ENCODE peak calls at places on chromosomes 2 and 18, in four cellular contexts. M, P, E and Q are unnamed samples.
A peak's percentile ranks its signal among the peaks of the same experiment; 100 is the strongest.

GRCh38 chr18:22171263-22171838 is 2.0 kb downstream of the GATA6 start:
- DNase-seq in M (no peak), P (no peak), E (no peak), Q (no peak)

GRCh38 chr18:6994719-6995430 is 122.7 kb downstream of the LAMA1 start:
- DNase-seq in M (no peak), P (no peak), E (no peak), Q (peak; percentile 20)

GRCh38 chr2:65458999-65459398 is 26.6 kb upstream of the SPRED2 start:
- DNase-seq in M (no peak), P (no peak), E (no peak), Q (no peak)

GRCh38 chr18:30376515-30376914 is 666.0 kb downstream of the DSC3 start:
- DNase-seq in M (peak; percentile 22), P (peak; percentile 33), E (no peak), Q (no peak)

GRCh38 chr2:173940208-173941020 is 24.8 kb downstream of the SP3 start:
- DNase-seq in M (no peak), P (no peak), E (no peak), Q (no peak)

GRCh38 chr18:11840493-11840892 is 10.7 kb upstream of the CHMP1B start:
- DNase-seq in M (no peak), P (no peak), E (no peak), Q (no peak)

GRCh38 chr2:23436346-23437099 is 51.5 kb downstream of the KLHL29 start:
- DNase-seq in M (no peak), P (no peak), E (no peak), Q (no peak)

GRCh38 chr2:70961648-70961994 is 16.8 kb upstream of the ANKRD53 start:
- DNase-seq in M (no peak), P (no peak), E (no peak), Q (no peak)

GRCh38 chr2:84776011-84776410 is 104.9 kb downstream of the TRABD2A start:
- DNase-seq in M (no peak), P (no peak), E (no peak), Q (no peak)

GRCh38 chr2:18593496-18593895 is 4.1 kb upstream of the NT5C1B start:
- DNase-seq in M (no peak), P (no peak), E (no peak), Q (no peak)

GRCh38 chr2:200322607-200323006 is 16.1 kb downstream of the SPATS2L start:
- DNase-seq in M (no peak), P (no peak), E (no peak), Q (no peak)

GRCh38 chr18:11324956-11325873 is 175.8 kb upstream of the PIEZO2 start:
- DNase-seq in M (no peak), P (peak; percentile 19), E (no peak), Q (no peak)

GRCh38 chr2:143241403-143242088 is 112.3 kb downstream of the ARHGAP15 start:
- DNase-seq in M (no peak), P (no peak), E (no peak), Q (no peak)

GRCh38 chr2:182280128-182280527 is 146.7 kb downstream of the PDE1A start:
- DNase-seq in M (no peak), P (peak; percentile 43), E (no peak), Q (no peak)

GRCh38 chr18:5066380-5066977 is 130.6 kb downstream of the AKAIN1 start:
- DNase-seq in M (no peak), P (no peak), E (no peak), Q (peak; percentile 10)

GRCh38 chr2:238912916-238913875 is 65.3 kb downstream of the TWIST2 start:
- DNase-seq in M (no peak), P (no peak), E (no peak), Q (no peak)

GRCh38 chr2:174673876-174674275 is 76.3 kb upstream of the WIPF1 start:
- DNase-seq in M (no peak), P (no peak), E (no peak), Q (no peak)

GRCh38 chr2:23954325-23955014 is 14.2 kb downstream of the UBXN2A start:
- DNase-seq in M (no peak), P (no peak), E (no peak), Q (no peak)

GRCh38 chr2:210617732-210618330 is 61.4 kb downstream of the CPS1 start:
- DNase-seq in M (peak; percentile 12), P (peak; percentile 66), E (no peak), Q (peak; percentile 32)

DNA sequence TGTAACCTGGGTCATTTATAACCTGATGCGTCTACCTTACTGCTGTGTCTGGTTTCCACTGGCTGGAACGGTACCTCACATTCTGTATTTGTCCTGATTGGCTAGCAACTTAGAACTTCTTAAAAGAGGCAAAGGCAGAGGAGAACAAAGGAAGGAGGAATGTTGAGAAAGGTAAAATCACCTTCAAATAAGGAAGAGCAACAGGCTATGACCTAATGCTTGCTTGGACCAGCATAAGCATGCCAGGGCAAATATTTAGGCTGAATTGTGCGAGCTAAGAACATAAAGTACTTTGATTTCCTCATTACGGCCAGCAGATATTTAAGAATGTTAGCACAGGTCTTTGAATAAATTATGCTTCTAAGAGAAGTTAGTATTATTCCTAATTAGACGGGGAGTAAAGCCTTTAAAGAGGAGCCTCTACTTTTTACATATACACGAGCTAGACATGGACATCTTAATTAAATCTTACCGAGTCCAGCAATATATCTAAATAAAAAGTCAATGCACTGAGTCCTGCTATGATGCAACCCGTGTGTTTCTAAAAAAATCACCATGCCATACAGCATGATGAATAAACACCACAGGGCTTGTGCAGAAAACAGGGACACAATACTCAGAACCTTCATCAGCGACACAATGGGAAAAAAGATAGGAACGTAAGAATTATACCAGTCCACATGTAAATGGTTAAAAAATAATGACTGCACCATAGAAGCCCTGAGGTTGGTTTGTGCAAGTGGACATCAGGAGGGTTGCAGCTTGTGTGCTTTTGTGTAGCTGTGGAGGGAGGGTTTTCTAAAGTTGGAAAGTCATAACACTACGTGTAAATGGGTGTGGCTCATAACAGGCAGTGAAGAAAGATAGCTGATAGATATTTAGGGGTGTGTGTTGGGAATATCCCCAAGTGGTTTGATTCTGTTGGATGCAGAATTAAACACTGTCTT is 14.2 kb downstream of the SEPTIN2 start:
- DNase-seq in M (no peak), P (no peak), E (no peak), Q (no peak)
- H3K27ac ChIP-seq in M (no peak overlapping the region), P (no peak overlapping the region), E (no peak overlapping the region), Q (no peak overlapping the region)

GRCh38 chr2:176160251-176161040 is 3.3 kb downstream of the HOXD3 start:
- DNase-seq in M (no peak), P (no peak), E (no peak), Q (no peak)

GRCh38 chr2:176161041-176161785 is 4.1 kb downstream of the HOXD3 start:
- DNase-seq in M (no peak), P (no peak), E (no peak), Q (no peak)

GRCh38 chr2:176158855-176159677 is 2.0 kb downstream of the HOXD3 start:
- DNase-seq in M (no peak), P (peak; percentile 88), E (no peak), Q (no peak)

GRCh38 chr2:176158306-176158643 is 1.2 kb downstream of the HOXD3 start:
- DNase-seq in M (no peak), P (no peak), E (no peak), Q (no peak)

GRCh38 chr2:176159678-176160250 is 2.7 kb downstream of the HOXD3 start:
- DNase-seq in M (no peak), P (no peak), E (no peak), Q (no peak)
- H3K4me1 ChIP-seq in M (no peaks in the 10 kb centered on the region), P (peaks cover 28% of the 10 kb centered on the region), E (peaks cover 48% of the 10 kb centered on the region), Q (no peaks in the 10 kb centered on the region)

GRCh38 chr2:100561191-100561590 is 1.6 kb upstream of the PDCL3 start:
- DNase-seq in M (no peak), P (no peak), E (no peak), Q (no peak)
- H3K27ac ChIP-seq in M (peak overlapping the region; percentile 76), P (no peak overlapping the region), E (peak overlapping the region; percentile 92), Q (no peak overlapping the region)

GRCh38 chr2:60499651-60500300 is 53.7 kb downstream of the BCL11A start:
- DNase-seq in M (no peak), P (no peak), E (no peak), Q (no peak)
- H3K4me1 ChIP-seq in M (no peaks in the 10 kb centered on the region), P (no peaks in the 10 kb centered on the region), E (no peaks in the 10 kb centered on the region), Q (peaks cover 7% of the 10 kb centered on the region)

DNA sequence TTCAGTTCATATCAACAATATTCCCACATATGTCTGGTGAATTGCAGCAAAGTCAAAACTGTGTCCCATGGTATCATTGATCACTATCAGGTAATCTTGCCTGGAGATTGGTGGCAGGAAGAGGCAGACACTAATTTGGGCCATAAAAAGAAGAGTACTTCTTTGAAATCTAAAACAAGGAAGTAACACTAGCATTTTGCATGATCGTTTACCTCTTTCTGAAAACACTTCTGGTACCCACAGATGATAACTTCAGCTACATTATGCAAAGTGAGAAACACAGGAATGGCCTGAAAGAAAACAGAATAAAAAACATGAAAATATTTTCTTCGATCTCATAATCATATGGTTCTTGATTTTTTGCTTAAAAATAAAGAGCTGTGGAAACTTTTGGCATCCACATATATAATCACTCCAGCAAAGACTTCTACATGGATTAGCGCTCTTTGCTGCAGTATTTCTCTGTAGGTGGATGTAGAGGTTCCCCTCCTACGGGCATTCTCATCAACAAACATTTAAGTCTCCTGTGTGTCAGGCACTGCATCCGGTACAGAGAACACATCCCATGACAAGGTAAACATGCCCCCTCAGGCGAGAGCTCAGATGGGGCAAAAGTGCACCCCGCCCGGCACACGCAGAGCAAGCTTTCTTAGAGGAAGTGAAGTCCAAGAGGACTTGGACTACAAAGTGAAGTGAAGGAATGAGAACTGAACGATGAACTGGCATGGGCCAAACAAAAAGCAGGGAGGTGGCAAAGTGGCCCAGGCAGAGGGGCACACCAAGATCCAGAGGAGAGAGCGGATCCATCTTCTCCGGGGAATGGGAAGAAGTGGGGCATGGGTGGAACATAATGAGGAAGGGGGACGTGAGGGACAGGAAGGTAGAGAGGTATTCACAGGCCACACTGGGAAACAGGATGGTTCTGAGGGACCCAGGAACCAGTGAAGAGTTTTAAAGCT is 68.0 kb upstream of the RIOK3 start:
- DNase-seq in M (no peak), P (no peak), E (no peak), Q (peak; percentile 76)
- H3K27ac ChIP-seq in M (no peak overlapping the region), P (no peak overlapping the region), E (no peak overlapping the region), Q (peak overlapping the region; percentile 5)

DNA sequence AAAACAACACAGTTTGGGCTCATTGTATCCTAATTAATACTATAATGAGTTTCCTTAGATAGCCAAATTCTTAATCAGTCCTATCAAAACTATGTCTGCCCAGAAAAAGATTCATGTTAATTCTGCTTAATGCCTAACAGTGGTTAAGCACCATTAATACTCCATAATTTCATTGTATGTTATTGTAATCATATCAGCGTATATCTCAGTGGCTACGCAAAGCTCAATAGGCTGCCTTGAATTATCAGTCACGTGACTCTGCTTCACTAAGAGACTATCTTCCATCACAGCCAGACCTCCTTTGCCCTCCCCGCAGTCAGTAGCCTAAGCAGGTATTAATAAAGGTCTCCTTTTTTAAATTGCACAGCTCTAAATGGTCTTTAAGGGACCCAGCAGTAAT is 215.8 kb upstream of the POU3F3 start:
- DNase-seq in M (no peak), P (no peak), E (no peak), Q (no peak)
- H3K4me1 ChIP-seq in M (no peaks in the 10 kb centered on the region), P (no peaks in the 10 kb centered on the region), E (no peaks in the 10 kb centered on the region), Q (no peaks in the 10 kb centered on the region)

GRCh38 chr2:237465515-237466227 is 21.4 kb upstream of the MLPH start:
- DNase-seq in M (peak; percentile 61), P (no peak), E (no peak), Q (no peak)

GRCh38 chr2:237466266-237466665 is 20.8 kb upstream of the MLPH start:
- DNase-seq in M (no peak), P (no peak), E (no peak), Q (no peak)

GRCh38 chr2:237467447-237468179 is 19.4 kb upstream of the MLPH start:
- DNase-seq in M (no peak), P (no peak), E (no peak), Q (no peak)

GRCh38 chr2:237459741-237460174 is 27.3 kb upstream of the MLPH start:
- DNase-seq in M (no peak), P (no peak), E (no peak), Q (no peak)

GRCh38 chr2:237464757-237465391 is 22.2 kb upstream of the MLPH start:
- DNase-seq in M (no peak), P (no peak), E (no peak), Q (no peak)
- H3K27ac ChIP-seq in M (no peak overlapping the region), P (no peak overlapping the region), E (no peak overlapping the region), Q (no peak overlapping the region)